ENCODE peak calls at places on chromosomes 2 and 18, in eight cellular contexts. H is tibial artery, L is cardiac muscle cell, C is OCI-LY7, Z is pancreas, N is GM12865, O is osteocyte, D is esophagus squamous epithelium. S is an unnamed sample.

GRCh38 chr2:1091895-1092585 is 141.4 kb downstream of the SNTG2 start:
- DNase-seq in C (no peak), H (no peak), D (no peak), N (no peak), O (no peak), L (no peak), Z (no peak), S (no peak)

GRCh38 chr2:239935789-239936758 is 89.1 kb downstream of the NDUFA10 start:
- DNase-seq in D (no peak), O (no peak), Z (peak; percentile 4), C (no peak), L (no peak), H (no peak), N (no peak), S (peak; percentile 3)

GRCh38 chr18:27752944-27753343 is 424.0 kb downstream of the CDH2 start:
- DNase-seq in L (no peak), N (no peak), C (no peak), O (no peak), Z (no peak), D (no peak), H (no peak), S (no peak)

GRCh38 chr2:74703373-74703772 is 49.3 kb downstream of the SEMA4F start:
- DNase-seq in H (peak; percentile 41), Z (no peak), L (no peak), N (no peak), C (no peak), O (no peak), D (no peak), S (no peak)

GRCh38 chr2:232873292-232873908 is 3.3 kb downstream of the SNORC start:
- DNase-seq in Z (no peak), L (no peak), C (no peak), N (no peak), H (no peak), O (no peak), D (no peak), S (no peak)

GRCh38 chr2:38156262-38156835 is 80.4 kb upstream of the CYP1B1 start:
- DNase-seq in N (no peak), C (no peak), D (no peak), Z (no peak), H (no peak), O (no peak), L (no peak), S (no peak)

GRCh38 chr2:214126135-214126534 is 284.7 kb upstream of the VWC2L start:
- DNase-seq in N (no peak), O (no peak), C (no peak), L (no peak), Z (no peak), D (no peak), H (no peak), S (no peak)

GRCh38 chr2:202023904-202024266 is 9.8 kb upstream of the FZD7 start:
- DNase-seq in H (no peak), O (no peak), N (no peak), L (no peak), D (no peak), Z (no peak), C (no peak), S (no peak)

GRCh38 chr18:69177702-69178101 is 223.0 kb upstream of the DOK6 start:
- DNase-seq in Z (no peak), N (no peak), H (no peak), L (no peak), C (no peak), D (no peak), O (no peak), S (no peak)

GRCh38 chr2:174004900-174005605 is 39.9 kb upstream of the SP3 start:
- DNase-seq in O (no peak), N (peak; percentile 58), C (no peak), L (no peak), H (peak; percentile 79), D (no peak), Z (no peak), S (no peak)

GRCh38 chr18:46939337-46939963 is 22.0 kb downstream of the KATNAL2 start:
- DNase-seq in N (no peak), O (no peak), H (no peak), C (no peak), D (no peak), Z (no peak), L (no peak), S (no peak)

GRCh38 chr18:79988079-79988924 is at the start of gene TXNL4A:
- DNase-seq in Z (peak; percentile 77), D (peak; percentile 21), H (peak; percentile 73), N (peak; percentile 95), C (peak; percentile 86), L (peak; percentile 87), O (peak; percentile 95), S (peak; percentile 50)
- TF ChIP-seq CTCF in Z (no peak), D (peak; percentile 22), H (peak; percentile 10), N (peak; percentile 9), C (peak; percentile 59), L (peak; percentile 46), O (peak; percentile 19), S (no peak)

DNA sequence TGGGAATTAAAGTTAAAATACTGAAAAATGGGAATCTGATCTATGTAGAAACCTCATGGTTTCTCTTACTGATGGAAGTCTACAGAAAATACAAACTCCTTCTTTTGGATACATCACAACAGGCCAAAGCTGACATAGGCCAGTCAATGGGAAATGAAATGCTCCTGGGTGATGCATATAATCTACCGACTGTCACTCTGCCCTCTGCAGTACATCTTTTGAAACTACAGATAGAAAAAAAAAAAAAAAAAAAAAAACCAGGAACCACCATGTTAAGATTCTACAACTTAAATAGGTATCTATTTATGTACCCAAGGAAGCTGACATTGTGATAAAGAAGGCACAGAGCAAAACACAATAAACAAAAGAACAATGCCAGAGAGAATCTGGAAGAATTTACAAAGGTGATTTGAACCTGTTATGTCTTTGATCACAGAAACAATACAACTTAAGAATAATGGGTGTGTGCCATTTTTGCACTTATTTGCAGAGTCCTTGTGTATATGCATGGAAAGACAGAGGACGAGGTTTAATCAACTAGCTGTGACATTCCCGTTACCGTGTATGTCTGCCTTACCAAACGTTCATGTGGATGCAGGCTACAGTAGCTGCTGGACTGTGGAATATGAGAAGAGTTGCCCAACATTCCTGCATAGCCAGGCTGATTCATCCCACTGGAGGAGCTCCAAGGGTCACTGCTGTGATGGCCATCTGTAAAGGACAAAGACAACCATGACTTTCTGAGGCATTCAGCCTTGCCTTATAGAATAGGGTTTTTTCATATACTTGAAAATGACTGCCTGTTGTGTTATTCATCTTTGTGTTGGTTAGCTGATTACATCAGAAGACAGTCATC is 312.7 kb downstream of the TCF4 start:
- DNase-seq in D (no peak), C (peak; percentile 11), H (peak; percentile 58), L (no peak), Z (no peak), O (no peak), N (peak; percentile 50), S (no peak)
- TF ChIP-seq CTCF in D (no peak), C (peak; percentile 51), H (no peak), L (peak; percentile 23), Z (peak; percentile 9), O (no peak), N (peak; percentile 24), S (peak; percentile 26)

GRCh38 chr18:48918660-48919415 is 31.9 kb downstream of the SMAD7 start:
- DNase-seq in H (peak; percentile 19), O (no peak), L (no peak), Z (no peak), C (peak; percentile 84), N (no peak), D (no peak), S (no peak)
- TF ChIP-seq CTCF in H (no peak), O (no peak), L (no peak), Z (no peak), C (peak; percentile 52), N (no peak), D (no peak), S (no peak)

DNA sequence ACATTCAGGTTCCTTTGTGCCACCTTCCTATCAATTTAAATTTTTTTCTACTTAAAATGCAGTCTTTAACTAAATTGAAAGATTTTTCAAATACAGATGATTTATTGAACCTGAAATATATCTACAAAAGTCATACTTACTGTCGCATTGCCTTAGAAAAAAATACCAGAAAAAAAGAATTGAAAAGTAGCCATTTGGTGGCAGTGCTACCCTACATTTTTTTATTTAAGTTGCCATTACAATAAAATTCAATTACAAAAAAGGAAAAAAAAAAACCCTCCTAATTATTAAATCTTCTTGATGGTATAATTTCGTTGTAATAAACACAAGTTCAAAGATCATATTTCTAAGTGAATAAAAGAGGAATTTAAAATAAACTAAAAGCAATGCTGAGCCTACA is 43.4 kb downstream of the DSC3 start:
- DNase-seq in O (no peak), H (no peak), Z (no peak), N (peak; percentile 11), D (no peak), C (no peak), L (no peak), S (no peak)
- TF ChIP-seq CTCF in O (peak; percentile 53), H (no peak), Z (no peak), N (no peak), D (no peak), C (no peak), L (no peak), S (no peak)

DNA sequence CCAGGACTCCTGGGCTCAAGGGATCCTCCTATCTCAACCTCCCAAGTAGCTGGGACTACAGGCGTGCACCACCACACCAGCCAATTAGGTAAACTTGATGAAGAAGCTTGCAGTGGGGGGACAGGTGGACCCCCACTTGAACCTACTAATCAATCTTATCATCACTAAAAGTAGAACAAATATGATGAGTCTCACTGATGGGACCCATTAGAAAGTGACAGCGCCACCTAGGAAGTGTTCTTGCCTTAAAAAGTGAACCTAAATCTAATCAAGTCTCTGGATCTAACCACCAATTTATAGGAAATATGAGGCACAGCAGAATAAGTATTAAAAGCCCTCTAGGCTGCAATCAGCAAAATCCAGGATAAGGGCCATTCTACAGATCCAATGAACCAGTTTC is 79.2 kb downstream of the BIN1 start:
- DNase-seq in O (no peak), D (no peak), H (no peak), L (no peak), Z (no peak), C (peak; percentile 6), N (no peak), S (no peak)
- TF ChIP-seq CTCF in O (peak; percentile 17), D (no peak), H (no peak), L (no peak), Z (no peak), C (peak; percentile 66), N (no peak), S (no peak)

GRCh38 chr18:48862678-48863270 is 88.0 kb downstream of the SMAD7 start:
- DNase-seq in Z (no peak), N (no peak), L (no peak), O (no peak), C (no peak), H (peak; percentile 88), D (no peak), S (no peak)
- TF ChIP-seq CTCF in Z (no peak), N (no peak), L (no peak), O (no peak), C (no peak), H (no peak), D (no peak), S (no peak)

GRCh38 chr18:70491734-70492348 is 203.0 kb downstream of the SOCS6 start:
- DNase-seq in L (peak; percentile 70), H (peak; percentile 58), N (peak; percentile 64), O (no peak), D (no peak), C (peak; percentile 24), Z (peak; percentile 23), S (peak; percentile 50)
- TF ChIP-seq CTCF in L (peak; percentile 89), H (peak; percentile 46), N (peak; percentile 86), O (peak; percentile 77), D (peak; percentile 64), C (peak; percentile 75), Z (peak; percentile 75), S (peak; percentile 72)